ENCODE peak calls at places on chromosomes 3 and 15, in six cellular contexts. One of them, this sample, is unnamed.

GRCh38 chr15:59825926-59826325 is 136.8 kb upstream of the BNIP2 start:
- DNase-seq in HT-29: no peak
- DNase-seq in activated gamma-delta T cell treated with Interleukin-2 at 50 U/mL for 16 hours: no peak
- DNase-seq in upper lobe of left lung: no peak
- DNase-seq in stimulated activated CD4-positive, alpha-beta T cell treated with anti-CD3 and anti-CD28 coated beads, Interleukin-4, amount 100 ng/mL, for 48 hours: no peak
- DNase-seq in activated naive CD8-positive, alpha-beta T cell treated with anti-CD3 and anti-CD28 coated beads, Interleukin-2, amount 50 U/mL, for 24 hours: no peak
- DNase-seq in this sample: no peak

GRCh38 chr3:172289583-172289982 is 158.7 kb downstream of the GHSR start:
- DNase-seq in HT-29: no peak
- DNase-seq in activated gamma-delta T cell treated with Interleukin-2 at 50 U/mL for 16 hours: no peak
- DNase-seq in upper lobe of left lung: peak; percentile 6
- DNase-seq in stimulated activated CD4-positive, alpha-beta T cell treated with anti-CD3 and anti-CD28 coated beads, Interleukin-4, amount 100 ng/mL, for 48 hours: no peak
- DNase-seq in activated naive CD8-positive, alpha-beta T cell treated with anti-CD3 and anti-CD28 coated beads, Interleukin-2, amount 50 U/mL, for 24 hours: no peak
- DNase-seq in this sample: no peak

GRCh38 chr3:113532698-113533533 is 561 bp downstream of the SIDT1 start:
- DNase-seq in HT-29: peak; percentile 23
- DNase-seq in activated gamma-delta T cell treated with Interleukin-2 at 50 U/mL for 16 hours: peak; percentile 49
- DNase-seq in upper lobe of left lung: peak; percentile 88
- DNase-seq in stimulated activated CD4-positive, alpha-beta T cell treated with anti-CD3 and anti-CD28 coated beads, Interleukin-4, amount 100 ng/mL, for 48 hours: peak; percentile 28
- DNase-seq in activated naive CD8-positive, alpha-beta T cell treated with anti-CD3 and anti-CD28 coated beads, Interleukin-2, amount 50 U/mL, for 24 hours: peak; percentile 59
- DNase-seq in this sample: peak; percentile 59

GRCh38 chr3:185645596-185646381 is 59.7 kb downstream of the SENP2 start:
- DNase-seq in HT-29: no peak
- DNase-seq in activated gamma-delta T cell treated with Interleukin-2 at 50 U/mL for 16 hours: no peak
- DNase-seq in upper lobe of left lung: peak; percentile 58
- DNase-seq in stimulated activated CD4-positive, alpha-beta T cell treated with anti-CD3 and anti-CD28 coated beads, Interleukin-4, amount 100 ng/mL, for 48 hours: no peak
- DNase-seq in activated naive CD8-positive, alpha-beta T cell treated with anti-CD3 and anti-CD28 coated beads, Interleukin-2, amount 50 U/mL, for 24 hours: no peak
- DNase-seq in this sample: no peak

GRCh38 chr3:121152573-121152972 is 244.6 kb downstream of the STXBP5L start:
- DNase-seq in HT-29: peak; percentile 69
- DNase-seq in activated gamma-delta T cell treated with Interleukin-2 at 50 U/mL for 16 hours: no peak
- DNase-seq in upper lobe of left lung: no peak
- DNase-seq in stimulated activated CD4-positive, alpha-beta T cell treated with anti-CD3 and anti-CD28 coated beads, Interleukin-4, amount 100 ng/mL, for 48 hours: no peak
- DNase-seq in activated naive CD8-positive, alpha-beta T cell treated with anti-CD3 and anti-CD28 coated beads, Interleukin-2, amount 50 U/mL, for 24 hours: no peak
- DNase-seq in this sample: no peak

GRCh38 chr3:8473029-8473428 is 28.6 kb upstream of the LMCD1 start:
- DNase-seq in HT-29: no peak
- DNase-seq in activated gamma-delta T cell treated with Interleukin-2 at 50 U/mL for 16 hours: no peak
- DNase-seq in upper lobe of left lung: no peak
- DNase-seq in stimulated activated CD4-positive, alpha-beta T cell treated with anti-CD3 and anti-CD28 coated beads, Interleukin-4, amount 100 ng/mL, for 48 hours: no peak
- DNase-seq in activated naive CD8-positive, alpha-beta T cell treated with anti-CD3 and anti-CD28 coated beads, Interleukin-2, amount 50 U/mL, for 24 hours: no peak
- DNase-seq in this sample: no peak

GRCh38 chr15:60546764-60547163 is 67.8 kb upstream of the ICE2 start:
- DNase-seq in HT-29: no peak
- DNase-seq in activated gamma-delta T cell treated with Interleukin-2 at 50 U/mL for 16 hours: no peak
- DNase-seq in upper lobe of left lung: no peak
- DNase-seq in stimulated activated CD4-positive, alpha-beta T cell treated with anti-CD3 and anti-CD28 coated beads, Interleukin-4, amount 100 ng/mL, for 48 hours: peak; percentile 32
- DNase-seq in activated naive CD8-positive, alpha-beta T cell treated with anti-CD3 and anti-CD28 coated beads, Interleukin-2, amount 50 U/mL, for 24 hours: peak; percentile 32
- DNase-seq in this sample: peak; percentile 44

GRCh38 chr3:111605016-111605415 is 9.9 kb upstream of the ZBED2 start:
- DNase-seq in HT-29: no peak
- DNase-seq in activated gamma-delta T cell treated with Interleukin-2 at 50 U/mL for 16 hours: no peak
- DNase-seq in upper lobe of left lung: no peak
- DNase-seq in stimulated activated CD4-positive, alpha-beta T cell treated with anti-CD3 and anti-CD28 coated beads, Interleukin-4, amount 100 ng/mL, for 48 hours: no peak
- DNase-seq in activated naive CD8-positive, alpha-beta T cell treated with anti-CD3 and anti-CD28 coated beads, Interleukin-2, amount 50 U/mL, for 24 hours: no peak
- DNase-seq in this sample: no peak

GRCh38 chr15:20310603-20311002 is 231.0 kb downstream of the GOLGA6L6 start:
- DNase-seq in HT-29: no peak
- DNase-seq in activated gamma-delta T cell treated with Interleukin-2 at 50 U/mL for 16 hours: no peak
- DNase-seq in upper lobe of left lung: no peak
- DNase-seq in stimulated activated CD4-positive, alpha-beta T cell treated with anti-CD3 and anti-CD28 coated beads, Interleukin-4, amount 100 ng/mL, for 48 hours: no peak
- DNase-seq in activated naive CD8-positive, alpha-beta T cell treated with anti-CD3 and anti-CD28 coated beads, Interleukin-2, amount 50 U/mL, for 24 hours: no peak
- DNase-seq in this sample: no peak

GRCh38 chr15:96804754-96805153 is 474.3 kb downstream of the NR2F2 start:
- DNase-seq in HT-29: peak; percentile 59
- DNase-seq in activated gamma-delta T cell treated with Interleukin-2 at 50 U/mL for 16 hours: no peak
- DNase-seq in upper lobe of left lung: no peak
- DNase-seq in stimulated activated CD4-positive, alpha-beta T cell treated with anti-CD3 and anti-CD28 coated beads, Interleukin-4, amount 100 ng/mL, for 48 hours: no peak
- DNase-seq in activated naive CD8-positive, alpha-beta T cell treated with anti-CD3 and anti-CD28 coated beads, Interleukin-2, amount 50 U/mL, for 24 hours: no peak
- DNase-seq in this sample: no peak

GRCh38 chr3:190696777-190697501 is 165.6 kb downstream of the GMNC start:
- DNase-seq in HT-29: peak; percentile 61
- DNase-seq in activated gamma-delta T cell treated with Interleukin-2 at 50 U/mL for 16 hours: no peak
- DNase-seq in upper lobe of left lung: no peak
- DNase-seq in stimulated activated CD4-positive, alpha-beta T cell treated with anti-CD3 and anti-CD28 coated beads, Interleukin-4, amount 100 ng/mL, for 48 hours: no peak
- DNase-seq in activated naive CD8-positive, alpha-beta T cell treated with anti-CD3 and anti-CD28 coated beads, Interleukin-2, amount 50 U/mL, for 24 hours: no peak
- DNase-seq in this sample: no peak

GRCh38 chr3:123834631-123835030 is 49.5 kb downstream of the MYLK start:
- DNase-seq in HT-29: peak; percentile 55
- DNase-seq in activated gamma-delta T cell treated with Interleukin-2 at 50 U/mL for 16 hours: no peak
- DNase-seq in upper lobe of left lung: no peak
- DNase-seq in stimulated activated CD4-positive, alpha-beta T cell treated with anti-CD3 and anti-CD28 coated beads, Interleukin-4, amount 100 ng/mL, for 48 hours: no peak
- DNase-seq in activated naive CD8-positive, alpha-beta T cell treated with anti-CD3 and anti-CD28 coated beads, Interleukin-2, amount 50 U/mL, for 24 hours: no peak
- DNase-seq in this sample: no peak

GRCh38 chr3:71114610-71115009 is 468.9 kb downstream of the FOXP1 start:
- DNase-seq in HT-29: no peak
- DNase-seq in activated gamma-delta T cell treated with Interleukin-2 at 50 U/mL for 16 hours: no peak
- DNase-seq in upper lobe of left lung: no peak
- DNase-seq in stimulated activated CD4-positive, alpha-beta T cell treated with anti-CD3 and anti-CD28 coated beads, Interleukin-4, amount 100 ng/mL, for 48 hours: no peak
- DNase-seq in activated naive CD8-positive, alpha-beta T cell treated with anti-CD3 and anti-CD28 coated beads, Interleukin-2, amount 50 U/mL, for 24 hours: no peak
- DNase-seq in this sample: no peak

GRCh38 chr3:159763466-159764210 is 225.0 kb upstream of the IL12A start:
- DNase-seq in HT-29: peak; percentile 30
- DNase-seq in activated gamma-delta T cell treated with Interleukin-2 at 50 U/mL for 16 hours: no peak
- DNase-seq in upper lobe of left lung: peak; percentile 94
- DNase-seq in stimulated activated CD4-positive, alpha-beta T cell treated with anti-CD3 and anti-CD28 coated beads, Interleukin-4, amount 100 ng/mL, for 48 hours: peak; percentile 34
- DNase-seq in activated naive CD8-positive, alpha-beta T cell treated with anti-CD3 and anti-CD28 coated beads, Interleukin-2, amount 50 U/mL, for 24 hours: peak; percentile 57
- DNase-seq in this sample: peak; percentile 66

GRCh38 chr3:193840111-193840641 is 247.2 kb downstream of the OPA1 start:
- DNase-seq in HT-29: peak; percentile 43
- DNase-seq in activated gamma-delta T cell treated with Interleukin-2 at 50 U/mL for 16 hours: no peak
- DNase-seq in upper lobe of left lung: no peak
- DNase-seq in stimulated activated CD4-positive, alpha-beta T cell treated with anti-CD3 and anti-CD28 coated beads, Interleukin-4, amount 100 ng/mL, for 48 hours: no peak
- DNase-seq in activated naive CD8-positive, alpha-beta T cell treated with anti-CD3 and anti-CD28 coated beads, Interleukin-2, amount 50 U/mL, for 24 hours: no peak
- DNase-seq in this sample: no peak

GRCh38 chr3:25582242-25582641 is 82.5 kb downstream of the TOP2B start:
- DNase-seq in HT-29: no peak
- DNase-seq in activated gamma-delta T cell treated with Interleukin-2 at 50 U/mL for 16 hours: no peak
- DNase-seq in upper lobe of left lung: no peak
- DNase-seq in stimulated activated CD4-positive, alpha-beta T cell treated with anti-CD3 and anti-CD28 coated beads, Interleukin-4, amount 100 ng/mL, for 48 hours: no peak
- DNase-seq in activated naive CD8-positive, alpha-beta T cell treated with anti-CD3 and anti-CD28 coated beads, Interleukin-2, amount 50 U/mL, for 24 hours: no peak
- DNase-seq in this sample: no peak

GRCh38 chr15:88543065-88543776 is 3.3 kb downstream of the DET1 start:
- DNase-seq in HT-29: no peak
- DNase-seq in activated gamma-delta T cell treated with Interleukin-2 at 50 U/mL for 16 hours: no peak
- DNase-seq in upper lobe of left lung: no peak
- DNase-seq in stimulated activated CD4-positive, alpha-beta T cell treated with anti-CD3 and anti-CD28 coated beads, Interleukin-4, amount 100 ng/mL, for 48 hours: no peak
- DNase-seq in activated naive CD8-positive, alpha-beta T cell treated with anti-CD3 and anti-CD28 coated beads, Interleukin-2, amount 50 U/mL, for 24 hours: no peak
- DNase-seq in this sample: no peak

GRCh38 chr3:102085431-102086226 is 236.3 kb downstream of the NFKBIZ start:
- DNase-seq in HT-29: no peak
- DNase-seq in activated gamma-delta T cell treated with Interleukin-2 at 50 U/mL for 16 hours: no peak
- DNase-seq in upper lobe of left lung: no peak
- DNase-seq in stimulated activated CD4-positive, alpha-beta T cell treated with anti-CD3 and anti-CD28 coated beads, Interleukin-4, amount 100 ng/mL, for 48 hours: no peak
- DNase-seq in activated naive CD8-positive, alpha-beta T cell treated with anti-CD3 and anti-CD28 coated beads, Interleukin-2, amount 50 U/mL, for 24 hours: no peak
- DNase-seq in this sample: no peak

This sample was measured in stimulated activated naive CD8-positive, alpha-beta T cell treated with anti-CD3 and anti-CD28 coated beads, Interleukin-15, Interleukin-2, amounts not matched to agents 100 U/mL and 50 U/mL, for 24 hours.